ENCODE peak calls at places on chromosomes 7 and 10, in eight cellular contexts. One of them, this sample, is unnamed.

GRCh38 chr10:34587002-34587740 is 227.9 kb downstream of the PARD3 start:
- DNase-seq in neural progenitor cell: no peak
- DNase-seq in PC-3: peak
- DNase-seq in astrocyte: no peak
- DNase-seq in SK-N-SH: no peak
- DNase-seq in H1: no peak
- DNase-seq in mesenchymal stem cell: no peak
- DNase-seq in IMR-90: peak
- DNase-seq in this sample: peak

GRCh38 chr7:87506243-87507180 is 31.0 kb upstream of the ABCB4 start:
- DNase-seq in PC-3: peak
- DNase-seq in IMR-90: peak
- DNase-seq in SK-N-SH: peak
- DNase-seq in mesenchymal stem cell: peak
- DNase-seq in H1: no peak
- DNase-seq in neural progenitor cell: no peak
- DNase-seq in astrocyte: peak
- DNase-seq in this sample: peak

GRCh38 chr10:34780818-34781380 is 34.2 kb downstream of the PARD3 start:
- DNase-seq in PC-3: no peak
- DNase-seq in neural progenitor cell: peak
- DNase-seq in astrocyte: peak
- DNase-seq in mesenchymal stem cell: peak
- DNase-seq in SK-N-SH: peak
- DNase-seq in IMR-90: peak
- DNase-seq in H1: no peak
- DNase-seq in this sample: peak

GRCh38 chr7:99368750-99369389 is 5.7 kb upstream of the ARPC1B start:
- DNase-seq in H1: no peak
- DNase-seq in astrocyte: no peak
- DNase-seq in neural progenitor cell: no peak
- DNase-seq in PC-3: no peak
- DNase-seq in SK-N-SH: no peak
- DNase-seq in IMR-90: no peak
- DNase-seq in mesenchymal stem cell: no peak
- DNase-seq in this sample: no peak

GRCh38 chr10:12981570-12981969 is 19.9 kb downstream of the CCDC3 start:
- DNase-seq in PC-3: peak
- DNase-seq in H1: no peak
- DNase-seq in mesenchymal stem cell: peak
- DNase-seq in IMR-90: peak
- DNase-seq in SK-N-SH: no peak
- DNase-seq in neural progenitor cell: no peak
- DNase-seq in astrocyte: peak
- DNase-seq in this sample: peak

GRCh38 chr10:46293228-46293627 is 6.4 kb downstream of the ANTXRL start:
- DNase-seq in neural progenitor cell: no peak
- DNase-seq in H1: no peak
- DNase-seq in astrocyte: no peak
- DNase-seq in PC-3: no peak
- DNase-seq in IMR-90: no peak
- DNase-seq in SK-N-SH: no peak
- DNase-seq in mesenchymal stem cell: no peak
- DNase-seq in this sample: no peak

GRCh38 chr10:34584164-34584563 is 230.9 kb downstream of the PARD3 start:
- DNase-seq in mesenchymal stem cell: peak
- DNase-seq in IMR-90: peak
- DNase-seq in neural progenitor cell: no peak
- DNase-seq in SK-N-SH: no peak
- DNase-seq in H1: no peak
- DNase-seq in PC-3: peak
- DNase-seq in astrocyte: peak
- DNase-seq in this sample: peak

GRCh38 chr10:102814873-102815661 is 22.1 kb downstream of the CYP17A1 start:
- DNase-seq in mesenchymal stem cell: peak
- DNase-seq in IMR-90: peak
- DNase-seq in SK-N-SH: peak
- DNase-seq in neural progenitor cell: no peak
- DNase-seq in astrocyte: peak
- DNase-seq in H1: no peak
- DNase-seq in PC-3: no peak
- DNase-seq in this sample: peak

GRCh38 chr7:52764502-52765169 is 270.8 kb upstream of the POM121L12 start:
- DNase-seq in mesenchymal stem cell: peak
- DNase-seq in neural progenitor cell: no peak
- DNase-seq in SK-N-SH: no peak
- DNase-seq in PC-3: peak
- DNase-seq in astrocyte: peak
- DNase-seq in H1: no peak
- DNase-seq in IMR-90: no peak
- DNase-seq in this sample: no peak

DNA sequence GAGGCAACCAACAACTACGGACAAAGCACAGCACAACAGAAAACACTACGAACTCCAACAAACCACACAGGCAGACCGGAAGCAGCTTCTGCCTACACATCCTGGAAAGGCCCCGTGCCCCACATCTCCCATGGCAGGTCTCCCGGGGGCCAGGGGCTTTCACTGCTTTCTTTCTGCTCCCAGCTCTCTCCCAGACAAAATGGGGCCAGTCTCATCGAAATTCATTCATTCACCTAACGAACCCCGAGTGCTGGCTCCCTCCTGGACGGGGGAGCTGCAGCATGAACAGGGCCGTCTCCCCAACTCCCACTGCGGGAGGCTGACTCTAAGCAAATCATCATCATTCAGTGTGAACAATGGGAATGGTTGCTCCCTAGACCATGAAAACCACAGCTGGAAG is 47.6 kb upstream of the NANOS1 start:
- DNase-seq in neural progenitor cell: no peak
- DNase-seq in IMR-90: no peak
- DNase-seq in astrocyte: no peak
- DNase-seq in H1: no peak
- DNase-seq in SK-N-SH: no peak
- DNase-seq in PC-3: no peak
- DNase-seq in mesenchymal stem cell: no peak
- DNase-seq in this sample: no peak
- H3K9ac ChIP-seq in neural progenitor cell: no peak
- H3K9ac ChIP-seq in IMR-90: no peak
- H3K9ac ChIP-seq in astrocyte: no peak
- H3K9ac ChIP-seq in H1: no peak
- H3K9ac ChIP-seq in SK-N-SH: no peak
- H3K9ac ChIP-seq in PC-3: no peak
- H3K9ac ChIP-seq in mesenchymal stem cell: no peak
- H3K9ac ChIP-seq in this sample: no peak

GRCh38 chr7:158533386-158534133 is 54.1 kb downstream of the PTPRN2 start:
- DNase-seq in astrocyte: no peak
- DNase-seq in mesenchymal stem cell: no peak
- DNase-seq in SK-N-SH: no peak
- DNase-seq in neural progenitor cell: no peak
- DNase-seq in IMR-90: no peak
- DNase-seq in H1: no peak
- DNase-seq in PC-3: no peak
- DNase-seq in this sample: no peak

GRCh38 chr7:158532093-158532627 is 55.5 kb downstream of the PTPRN2 start:
- DNase-seq in astrocyte: no peak
- DNase-seq in IMR-90: no peak
- DNase-seq in PC-3: no peak
- DNase-seq in SK-N-SH: no peak
- DNase-seq in neural progenitor cell: no peak
- DNase-seq in H1: no peak
- DNase-seq in mesenchymal stem cell: no peak
- DNase-seq in this sample: no peak

GRCh38 chr7:158529181-158530096 is 58.2 kb downstream of the PTPRN2 start:
- DNase-seq in astrocyte: no peak
- DNase-seq in H1: no peak
- DNase-seq in PC-3: no peak
- DNase-seq in neural progenitor cell: no peak
- DNase-seq in mesenchymal stem cell: no peak
- DNase-seq in IMR-90: no peak
- DNase-seq in SK-N-SH: peak
- DNase-seq in this sample: no peak

GRCh38 chr7:158531661-158532060 is 56.0 kb downstream of the PTPRN2 start:
- DNase-seq in neural progenitor cell: no peak
- DNase-seq in H1: no peak
- DNase-seq in astrocyte: no peak
- DNase-seq in IMR-90: no peak
- DNase-seq in PC-3: no peak
- DNase-seq in mesenchymal stem cell: no peak
- DNase-seq in SK-N-SH: no peak
- DNase-seq in this sample: no peak

GRCh38 chr7:158530800-158531609 is 56.6 kb downstream of the PTPRN2 start:
- DNase-seq in mesenchymal stem cell: no peak
- DNase-seq in SK-N-SH: no peak
- DNase-seq in H1: no peak
- DNase-seq in PC-3: no peak
- DNase-seq in IMR-90: no peak
- DNase-seq in neural progenitor cell: no peak
- DNase-seq in astrocyte: no peak
- DNase-seq in this sample: no peak
- H3K4me3 ChIP-seq in mesenchymal stem cell: no peak
- H3K4me3 ChIP-seq in SK-N-SH: no peak
- H3K4me3 ChIP-seq in H1: no peak
- H3K4me3 ChIP-seq in PC-3: no peak
- H3K4me3 ChIP-seq in IMR-90: no peak
- H3K4me3 ChIP-seq in neural progenitor cell: no peak
- H3K4me3 ChIP-seq in astrocyte: no peak
- H3K4me3 ChIP-seq in this sample: no peak

GRCh38 chr7:138325434-138325833 is 134.6 kb upstream of the TRIM24 start:
- DNase-seq in PC-3: peak
- DNase-seq in H1: no peak
- DNase-seq in mesenchymal stem cell: no peak
- DNase-seq in neural progenitor cell: no peak
- DNase-seq in SK-N-SH: no peak
- DNase-seq in IMR-90: no peak
- DNase-seq in astrocyte: no peak
- DNase-seq in this sample: no peak

GRCh38 chr7:138324905-138325304 is 135.2 kb upstream of the TRIM24 start:
- DNase-seq in SK-N-SH: no peak
- DNase-seq in mesenchymal stem cell: no peak
- DNase-seq in astrocyte: no peak
- DNase-seq in IMR-90: no peak
- DNase-seq in neural progenitor cell: no peak
- DNase-seq in PC-3: no peak
- DNase-seq in H1: no peak
- DNase-seq in this sample: no peak

DNA sequence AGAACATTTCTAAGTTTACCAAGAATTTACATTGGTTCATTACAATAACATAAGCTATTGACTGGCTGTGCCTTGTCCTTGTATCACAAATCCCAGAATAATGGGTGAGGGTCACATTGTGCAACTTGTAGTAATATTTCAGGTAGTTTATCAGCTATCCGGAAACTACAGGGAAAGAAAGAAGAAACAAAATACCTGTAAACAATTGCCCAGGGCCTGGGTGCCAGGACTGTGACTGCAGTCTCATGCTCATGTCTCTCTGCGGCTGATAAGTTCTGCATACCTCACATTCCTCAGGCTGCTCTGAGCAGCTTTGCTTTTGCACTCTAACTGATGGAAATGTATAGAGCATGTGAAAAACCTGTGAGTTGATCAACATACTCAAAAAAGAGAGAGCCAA is 131.8 kb upstream of the TRIM24 start:
- DNase-seq in PC-3: no peak
- DNase-seq in IMR-90: no peak
- DNase-seq in H1: no peak
- DNase-seq in mesenchymal stem cell: no peak
- DNase-seq in neural progenitor cell: no peak
- DNase-seq in SK-N-SH: no peak
- DNase-seq in astrocyte: no peak
- DNase-seq in this sample: no peak
- H2AFZ ChIP-seq in PC-3: no peak
- H2AFZ ChIP-seq in IMR-90: no peak
- H2AFZ ChIP-seq in H1: no peak
- H2AFZ ChIP-seq in mesenchymal stem cell: no peak
- H2AFZ ChIP-seq in neural progenitor cell: no peak
- H2AFZ ChIP-seq in SK-N-SH: no peak
- H2AFZ ChIP-seq in astrocyte: no peak
- H2AFZ ChIP-seq in this sample: no peak

GRCh38 chr7:30728591-30729100 is 23.3 kb upstream of the INMT start:
- DNase-seq in SK-N-SH: no peak
- DNase-seq in astrocyte: no peak
- DNase-seq in H1: no peak
- DNase-seq in mesenchymal stem cell: no peak
- DNase-seq in IMR-90: no peak
- DNase-seq in neural progenitor cell: no peak
- DNase-seq in PC-3: no peak
- DNase-seq in this sample: no peak

GRCh38 chr7:30730097-30730496 is 21.8 kb upstream of the INMT start:
- DNase-seq in mesenchymal stem cell: no peak
- DNase-seq in SK-N-SH: no peak
- DNase-seq in IMR-90: no peak
- DNase-seq in H1: no peak
- DNase-seq in astrocyte: no peak
- DNase-seq in PC-3: no peak
- DNase-seq in neural progenitor cell: no peak
- DNase-seq in this sample: no peak

GRCh38 chr7:30726296-30727006 is 25.5 kb upstream of the INMT start:
- DNase-seq in neural progenitor cell: no peak
- DNase-seq in PC-3: no peak
- DNase-seq in SK-N-SH: no peak
- DNase-seq in IMR-90: no peak
- DNase-seq in mesenchymal stem cell: no peak
- DNase-seq in H1: no peak
- DNase-seq in astrocyte: no peak
- DNase-seq in this sample: no peak

GRCh38 chr7:30729642-30730041 is 22.3 kb upstream of the INMT start:
- DNase-seq in PC-3: no peak
- DNase-seq in astrocyte: no peak
- DNase-seq in mesenchymal stem cell: no peak
- DNase-seq in IMR-90: no peak
- DNase-seq in SK-N-SH: no peak
- DNase-seq in H1: no peak
- DNase-seq in neural progenitor cell: no peak
- DNase-seq in this sample: no peak

DNA sequence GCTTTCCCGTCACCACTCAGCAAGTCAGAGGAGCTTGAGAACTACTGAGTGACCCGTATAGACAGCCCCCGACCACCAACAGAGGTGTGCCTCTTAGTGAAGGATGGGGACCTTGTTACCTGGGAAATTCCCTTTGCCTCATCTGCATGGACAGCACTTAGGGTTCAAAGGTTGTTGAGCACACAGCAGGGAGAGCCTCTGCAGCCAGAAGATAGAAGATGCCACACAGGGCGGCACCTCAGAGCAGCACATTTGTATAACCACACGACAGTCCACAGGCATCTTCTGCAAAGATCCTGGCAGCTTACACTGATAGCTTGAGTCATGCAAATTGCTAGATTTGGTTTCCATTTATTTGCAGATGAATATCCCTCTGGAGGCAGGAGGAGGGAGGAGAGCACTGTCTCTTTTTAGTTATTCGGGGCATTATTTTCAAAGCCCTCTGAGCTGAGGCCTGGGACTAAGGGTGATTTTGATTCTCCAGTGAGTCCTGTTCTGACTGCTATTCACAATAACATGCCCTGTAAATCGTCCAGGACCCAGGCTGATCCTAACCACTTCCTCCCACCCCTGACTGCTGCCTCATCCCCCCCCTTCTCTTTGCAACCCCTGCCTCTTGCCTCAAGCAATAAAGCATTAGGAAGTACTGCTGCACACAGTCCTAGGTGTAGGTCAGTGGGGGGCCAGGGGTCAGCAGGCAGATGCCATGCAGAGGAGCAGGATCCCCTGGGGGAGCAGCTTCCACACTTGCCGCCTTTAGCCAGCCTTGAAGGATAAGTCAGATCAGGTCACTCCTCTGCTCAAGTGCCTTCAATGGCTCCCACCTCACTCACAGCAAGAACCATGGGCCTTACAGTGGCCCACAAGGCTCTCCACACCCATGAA is 24.6 kb upstream of the INMT start:
- DNase-seq in H1: no peak
- DNase-seq in neural progenitor cell: no peak
- DNase-seq in IMR-90: peak
- DNase-seq in PC-3: peak
- DNase-seq in mesenchymal stem cell: no peak
- DNase-seq in SK-N-SH: no peak
- DNase-seq in astrocyte: no peak
- DNase-seq in this sample: no peak
- H3K9ac ChIP-seq in H1: no peak
- H3K9ac ChIP-seq in neural progenitor cell: no peak
- H3K9ac ChIP-seq in IMR-90: no peak
- H3K9ac ChIP-seq in PC-3: no peak
- H3K9ac ChIP-seq in mesenchymal stem cell: no peak
- H3K9ac ChIP-seq in SK-N-SH: no peak
- H3K9ac ChIP-seq in astrocyte: no peak
- H3K9ac ChIP-seq in this sample: no peak